ENCODE peak calls at places on chromosomes 5 and 9, in six cellular contexts. Z is aorta, K is HCT116, A is A549, U is cardiac muscle cell, E is left ventricle myocardium inferior. Y is an unnamed sample.

GRCh38 chr9:69583641-69584234 is 88.4 kb downstream of the APBA1 start:
- DNase-seq in Z (no peak), K (no peak), A (no peak), U (no peak), E (no peak), Y (no peak)

GRCh38 chr9:129419382-129419899 is 201.5 kb downstream of the C9orf50 start:
- DNase-seq in Z (no peak), K (no peak), A (no peak), U (no peak), E (no peak), Y (no peak)

GRCh38 chr9:89626741-89627265 is 22.0 kb downstream of the GADD45G start:
- DNase-seq in Z (no peak), K (no peak), A (no peak), U (no peak), E (no peak), Y (no peak)

GRCh38 chr9:110383491-110383890 is 45.8 kb upstream of the TXNDC8 start:
- DNase-seq in Z (no peak), K (no peak), A (no peak), U (no peak), E (no peak), Y (no peak)

GRCh38 chr9:82332018-82332773 is 343.6 kb downstream of the SPATA31D1 start:
- DNase-seq in Z (no peak), K (no peak), A (peak; percentile 68), U (no peak), E (no peak), Y (no peak)

GRCh38 chr5:121088341-121088740 is 624.2 kb downstream of the PRR16 start:
- DNase-seq in Z (no peak), K (no peak), A (no peak), U (no peak), E (no peak), Y (no peak)

GRCh38 chr5:131382407-131383395 is 118.8 kb downstream of the CDC42SE2 start:
- DNase-seq in Z (no peak), K (peak; percentile 50), A (peak; percentile 85), U (peak; percentile 47), E (no peak), Y (no peak)

GRCh38 chr9:29865764-29866313 is 2292.6 kb upstream of the C9orf72 start:
- DNase-seq in Z (no peak), K (no peak), A (peak; percentile 17), U (no peak), E (no peak), Y (peak; percentile 7)

GRCh38 chr9:120715331-120715924 is 1.2 kb upstream of the MEGF9 start:
- DNase-seq in Z (peak; percentile 82), K (no peak), A (peak; percentile 56), U (no peak), E (peak; percentile 37), Y (peak; percentile 84)

GRCh38 chr9:71758785-71759184 is 9.5 kb downstream of the CEMIP2 start:
- DNase-seq in Z (no peak), K (peak; percentile 54), A (peak; percentile 65), U (no peak), E (no peak), Y (no peak)

GRCh38 chr5:32598270-32598937 is 13.0 kb downstream of the SUB1 start:
- DNase-seq in Z (no peak), K (no peak), A (no peak), U (no peak), E (no peak), Y (no peak)

GRCh38 chr5:74542477-74542876 is 98.1 kb downstream of the ENC1 start:
- DNase-seq in Z (no peak), K (no peak), A (peak; percentile 10), U (no peak), E (no peak), Y (no peak)

GRCh38 chr9:131679261-131680020 is 60.4 kb downstream of the RAPGEF1 start:
- DNase-seq in Z (no peak), K (no peak), A (no peak), U (no peak), E (no peak), Y (no peak)

GRCh38 chr9:104907278-104907951 is 20.5 kb downstream of the ABCA1 start:
- DNase-seq in Z (no peak), K (no peak), A (peak; percentile 28), U (no peak), E (no peak), Y (no peak)

GRCh38 chr9:134187110-134187531 is 22.8 kb upstream of the RNU6ATAC start:
- DNase-seq in Z (peak; percentile 70), K (no peak), A (peak; percentile 47), U (no peak), E (no peak), Y (no peak)

DNA sequence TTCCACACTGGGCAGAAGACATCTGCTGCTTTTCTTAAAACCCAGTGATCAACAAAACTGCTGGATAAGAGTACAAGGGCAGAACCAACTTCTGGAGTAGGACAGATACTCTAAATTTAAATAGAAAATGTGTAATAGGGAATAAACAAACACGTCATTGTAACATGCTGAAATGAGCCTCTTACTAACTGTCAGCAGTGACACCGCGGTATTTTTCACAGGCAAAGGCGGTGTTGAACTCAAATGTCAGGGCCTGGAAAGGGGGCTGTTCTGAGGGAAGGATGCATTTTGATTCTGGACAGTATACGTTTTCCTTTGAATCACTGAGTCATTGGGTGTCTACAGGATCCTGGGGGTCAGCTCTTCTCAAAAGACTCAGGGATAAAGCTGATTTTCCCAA is 73.5 kb downstream of the OTULIN start:
- DNase-seq in Z (no peak), K (no peak), A (no peak), U (no peak), E (no peak), Y (no peak)
- H3K27ac ChIP-seq in Z (no peak overlapping the region), K (no peak overlapping the region), A (no peak overlapping the region), U (no peak overlapping the region), E (no peak overlapping the region), Y (no peak overlapping the region)

DNA sequence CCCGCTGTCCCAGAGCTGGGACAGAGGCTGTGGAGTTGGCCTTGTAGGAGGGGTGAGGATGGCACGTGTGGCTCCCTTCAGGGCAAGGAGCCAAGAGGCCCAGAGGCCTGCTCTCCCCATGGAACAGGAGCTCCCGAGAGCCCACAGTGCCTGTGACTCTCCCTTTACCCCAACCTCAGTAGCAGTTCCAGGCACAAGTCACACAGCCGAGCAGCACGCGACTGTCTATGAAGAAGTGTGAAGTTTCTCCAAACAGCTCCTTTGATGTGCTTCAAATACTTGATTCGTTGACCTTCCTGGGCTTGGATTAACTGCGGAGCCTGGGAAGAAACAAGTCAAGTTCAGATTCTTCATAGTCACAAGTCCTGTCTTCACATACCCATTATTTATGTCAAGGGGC is 208.7 kb downstream of the IRX2 start:
- DNase-seq in Z (no peak), K (no peak), A (no peak), U (no peak), E (no peak), Y (no peak)
- H3K9me3 ChIP-seq in Z (no peaks in the 10 kb centered on the region), K (peaks cover 16% of the 10 kb centered on the region), A (no peaks in the 10 kb centered on the region), U (no peaks in the 10 kb centered on the region), E (no peaks in the 10 kb centered on the region), Y (no peaks in the 10 kb centered on the region)

DNA sequence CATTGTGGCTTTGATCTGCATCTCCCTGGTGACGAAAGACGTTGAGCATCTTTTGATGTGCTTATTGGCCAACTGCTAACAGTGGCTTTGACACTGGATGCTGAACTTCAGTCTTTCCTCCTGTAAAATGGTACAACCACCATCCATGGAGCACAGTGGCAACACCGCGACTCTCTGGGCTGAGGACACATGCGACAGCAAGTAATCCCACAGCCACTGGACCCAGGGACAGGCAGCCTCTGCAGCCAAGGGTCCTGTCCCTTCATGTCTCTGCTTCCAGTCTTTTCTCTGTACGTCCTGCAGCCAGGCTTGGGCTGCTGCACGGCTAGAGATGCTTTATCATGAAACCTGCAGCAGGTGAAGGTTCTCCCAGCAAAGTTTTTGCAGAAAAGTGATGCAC is 83.5 kb downstream of the DAP start:
- DNase-seq in Z (no peak), K (no peak), A (no peak), U (no peak), E (no peak), Y (no peak)
- H3K27ac ChIP-seq in Z (no peak overlapping the region), K (no peak overlapping the region), A (no peak overlapping the region), U (no peak overlapping the region), E (no peak overlapping the region), Y (no peak overlapping the region)

GRCh38 chr9:135649508-135649907 is 10.2 kb upstream of the GLT6D1 start:
- DNase-seq in Z (no peak), K (no peak), A (no peak), U (no peak), E (no peak), Y (no peak)
- H3K9me3 ChIP-seq in Z (peaks cover 13% of the 10 kb centered on the region), K (peaks cover 18% of the 10 kb centered on the region), A (peaks cover 78% of the 10 kb centered on the region), U (no peaks in the 10 kb centered on the region), E (peaks cover 54% of the 10 kb centered on the region), Y (peaks cover 35% of the 10 kb centered on the region)